ENCODE peak calls at places on chromosomes 1 and 21, in five cellular contexts. J is prostate gland; D is CD8-positive, alpha-beta T cell; K is psoas muscle; U is thoracic aorta. N is an unnamed sample. For H3K36me3, the result is how much of the 10 kb centered on the place peaks cover.

GRCh38 chr1:246142320-246142893 is 364.7 kb downstream of the SMYD3 start:
- DNase-seq in K (no peak), J (no peak), D (no peak), U (no peak), N (no peak)

GRCh38 chr1:209899948-209900347 is 38.1 kb upstream of the SYT14 start:
- DNase-seq in K (no peak), D (no peak), J (no peak), U (no peak), N (no peak)

GRCh38 chr1:6245869-6246496 is 2.0 kb downstream of the HES3 start:
- DNase-seq in J (no peak), K (peak), U (no peak), D (no peak), N (peak)

GRCh38 chr1:151968058-151968457 is 25.6 kb downstream of the S100A10 start:
- DNase-seq in D (peak), K (no peak), U (no peak), J (no peak), N (no peak)

GRCh38 chr1:195071461-195071860 is 1536.8 kb downstream of the KCNT2 start:
- DNase-seq in J (no peak), K (no peak), U (no peak), D (no peak), N (no peak)

GRCh38 chr1:218705911-218706893 is 361.1 kb downstream of the TGFB2 start:
- DNase-seq in D (no peak), K (no peak), J (no peak), U (no peak), N (no peak)

GRCh38 chr1:112712191-112712590 is 2.9 kb downstream of the PPM1J start:
- DNase-seq in K (no peak), U (no peak), D (no peak), J (no peak), N (no peak)

GRCh38 chr1:32101233-32101681 is 6.6 kb upstream of the KPNA6 start:
- DNase-seq in K (no peak), J (no peak), D (no peak), U (no peak), N (no peak)

GRCh38 chr1:28521502-28522164 is 15.8 kb downstream of the RCC1 start:
- DNase-seq in J (no peak), K (no peak), D (no peak), U (no peak), N (no peak)

GRCh38 chr21:32206631-32207030 is 72.2 kb downstream of the MIS18A start:
- DNase-seq in D (no peak), K (no peak), J (no peak), U (no peak), N (no peak)

GRCh38 chr1:224256642-224257041 is 73.3 kb downstream of the NVL start:
- DNase-seq in J (no peak), U (no peak), D (no peak), K (no peak), N (no peak)

GRCh38 chr1:167620002-167620401 is 10.0 kb upstream of the RCSD1 start:
- DNase-seq in D (no peak), U (no peak), K (no peak), J (no peak), N (no peak)

GRCh38 chr1:22380024-22380785 is 71.4 kb upstream of the ZBTB40 start:
- DNase-seq in K (peak), U (no peak), J (no peak), D (no peak), N (no peak)

GRCh38 chr1:160167580-160167979 is 16.2 kb downstream of the ATP1A4 start:
- DNase-seq in J (no peak), U (no peak), K (no peak), D (no peak), N (no peak)

GRCh38 chr1:111320066-111320879 is 29.6 kb downstream of the CHIA start:
- DNase-seq in J (no peak), D (no peak), U (no peak), K (no peak), N (no peak)
- H3K27ac ChIP-seq in J (no peak), D (no peak), U (no peak), K (no peak), N (no peak)

DNA sequence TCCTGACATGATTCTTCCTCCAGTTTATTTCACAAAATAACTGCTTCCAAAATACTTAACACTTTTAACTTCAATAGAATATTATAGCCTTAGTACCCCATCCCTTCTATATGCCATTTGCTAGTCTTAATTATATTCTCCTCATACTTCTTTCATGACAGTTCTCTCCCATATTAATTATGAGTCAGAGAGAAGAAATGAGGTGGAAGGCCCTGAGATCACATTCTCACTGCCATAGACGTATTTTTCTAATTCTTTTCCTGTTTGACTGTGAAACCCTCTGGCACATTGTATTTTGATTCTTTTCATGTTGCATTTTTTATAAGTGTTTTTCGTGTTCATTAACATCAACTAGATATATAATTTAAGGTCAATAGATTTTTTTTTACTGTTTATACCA is 88.4 kb downstream of the GTF2B start:
- DNase-seq in U (no peak), D (no peak), K (no peak), J (no peak), N (no peak)
- H3K36me3 ChIP-seq in U (under half), D (under half), K (half or more), J (under half), N (under half)

GRCh38 chr1:189206617-189207016 is 1271.0 kb downstream of the BRINP3 start:
- DNase-seq in K (no peak), U (no peak), J (no peak), D (no peak), N (no peak)
- H3K27ac ChIP-seq in K (no peak), U (no peak), J (no peak), D (no peak), N (no peak)

DNA sequence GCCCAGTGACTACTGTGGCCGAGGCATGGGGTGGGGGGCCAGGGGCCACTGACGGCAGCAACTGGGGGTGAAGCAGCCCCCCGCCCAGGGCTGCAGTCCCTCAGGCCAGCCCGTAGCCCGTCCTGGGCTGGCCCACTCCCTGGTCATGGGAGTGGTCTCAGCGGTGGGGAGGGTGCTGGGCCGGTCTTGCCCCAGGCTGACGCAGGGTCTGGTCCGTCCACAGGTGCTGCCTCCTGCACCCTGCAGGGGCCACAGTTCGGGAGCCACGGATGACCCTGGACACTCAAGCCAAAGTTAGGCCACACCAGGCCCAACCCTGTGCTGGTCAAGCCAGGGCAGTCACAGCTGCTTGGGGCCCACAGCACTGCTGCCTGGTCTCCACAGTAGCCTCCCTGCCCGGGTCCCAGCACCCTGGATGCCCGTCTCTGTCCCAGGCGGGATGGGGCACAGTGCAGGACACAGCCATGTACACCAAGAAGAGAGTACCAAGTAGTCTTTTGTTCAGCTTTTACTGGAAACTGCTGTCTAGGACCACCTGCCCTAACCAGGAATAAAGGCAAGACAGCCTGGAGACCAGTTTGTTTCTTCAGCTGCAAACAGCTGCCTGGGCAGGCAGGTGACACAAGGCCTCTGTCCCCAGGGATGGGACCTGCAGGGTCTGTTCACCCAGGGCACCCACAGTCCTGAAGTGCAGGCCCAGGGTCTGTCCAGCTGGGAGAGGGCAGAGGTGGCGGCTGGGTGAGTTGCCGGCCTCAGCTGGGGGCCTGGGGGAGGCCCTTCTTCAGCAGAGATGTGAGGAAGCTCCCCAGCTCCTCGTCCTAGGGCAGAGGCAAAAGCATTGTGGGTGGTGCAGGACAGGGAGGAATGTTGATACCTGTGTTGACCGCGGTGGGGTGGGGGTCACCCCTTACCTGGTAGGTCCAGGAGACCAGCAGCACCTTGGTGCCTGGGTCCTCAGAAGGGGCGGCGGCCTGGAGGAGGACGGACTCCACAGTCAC is 3.0 kb downstream of the PUSL1 start:
- DNase-seq in U (no peak), D (no peak), K (no peak), J (no peak), N (no peak)
- H3K36me3 ChIP-seq in U (under half), D (under half), K (half or more), J (under half), N (under half)

DNA sequence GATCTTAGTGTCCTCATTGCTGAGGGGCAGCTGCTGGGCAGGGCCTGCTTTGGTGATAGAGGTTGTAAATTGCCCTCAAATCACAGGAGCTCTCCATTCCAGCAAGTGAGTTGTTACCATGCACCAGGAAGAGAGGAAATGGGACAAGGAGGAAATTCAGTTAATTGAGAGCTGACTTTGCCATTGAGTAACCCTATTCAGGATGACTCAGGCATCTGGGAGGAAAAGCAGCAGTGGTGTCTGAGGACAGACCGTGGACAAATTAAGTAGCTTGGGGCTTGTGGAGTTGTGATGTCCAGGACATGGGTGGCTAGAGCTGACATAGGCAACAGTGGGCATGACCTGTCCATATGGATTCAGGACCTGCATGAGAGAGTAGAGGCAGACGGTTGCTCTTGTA is 5.9 kb downstream of the ARHGEF10L start:
- DNase-seq in U (no peak), K (no peak), D (no peak), J (no peak), N (no peak)
- H3K27ac ChIP-seq in U (peak), K (peak), D (no peak), J (no peak), N (no peak)

DNA sequence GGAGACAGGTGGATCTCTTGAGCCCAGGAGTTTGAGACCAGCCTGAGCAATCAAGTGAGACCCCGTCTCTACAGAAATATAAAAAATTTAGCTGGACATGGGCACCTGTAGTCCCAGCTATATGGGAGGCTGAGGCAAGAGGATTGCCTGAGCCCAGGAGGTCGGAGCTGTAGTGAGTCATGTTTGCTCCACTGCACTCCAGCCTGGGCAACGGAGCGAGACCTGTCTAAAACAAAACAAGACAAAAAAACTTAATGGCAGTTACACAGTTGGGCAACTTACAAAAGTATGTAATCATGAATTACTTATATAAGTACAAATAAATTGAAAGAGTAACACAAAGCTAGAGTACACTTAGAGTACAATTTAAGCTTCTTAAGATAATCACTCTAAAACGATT is 25.2 kb downstream of the RC3H1 start:
- DNase-seq in D (no peak), K (no peak), J (no peak), U (no peak), N (no peak)
- H3K36me3 ChIP-seq in D (under half), K (under half), J (under half), U (under half), N (under half)

N was measured in ovary.